ENCODE peak calls at places on chromosomes 4 and X, in eight cellular contexts. One of them, this sample, is unnamed.

GRCh38 chr4:22688236-22688635 is 4.5 kb upstream of the GBA3 start:
- DNase-seq in mammary epithelial cell: peak
- DNase-seq in lower lobe of right lung: no peak
- DNase-seq in SK-N-SH: no peak
- DNase-seq in CD8-positive, alpha-beta memory T cell: no peak
- DNase-seq in aorta: no peak
- DNase-seq in CD4-positive, alpha-beta memory T cell: no peak
- DNase-seq in astrocyte: peak
- DNase-seq in this sample: no peak

GRCh38 chr4:15451866-15452765 is 17.6 kb upstream of the CC2D2A start:
- DNase-seq in mammary epithelial cell: peak
- DNase-seq in lower lobe of right lung: no peak
- DNase-seq in SK-N-SH: no peak
- DNase-seq in CD8-positive, alpha-beta memory T cell: no peak
- DNase-seq in aorta: no peak
- DNase-seq in CD4-positive, alpha-beta memory T cell: no peak
- DNase-seq in astrocyte: peak
- DNase-seq in this sample: no peak

GRCh38 chrX:109585488-109585887 is 39.5 kb downstream of the KCNE5 start:
- DNase-seq in mammary epithelial cell: no peak
- DNase-seq in lower lobe of right lung: no peak
- DNase-seq in SK-N-SH: no peak
- DNase-seq in CD8-positive, alpha-beta memory T cell: no peak
- DNase-seq in aorta: no peak
- DNase-seq in CD4-positive, alpha-beta memory T cell: no peak
- DNase-seq in astrocyte: no peak
- DNase-seq in this sample: no peak

GRCh38 chrX:18252644-18253359 is 32.1 kb upstream of the BEND2 start:
- DNase-seq in mammary epithelial cell: no peak
- DNase-seq in lower lobe of right lung: no peak
- DNase-seq in SK-N-SH: no peak
- DNase-seq in CD8-positive, alpha-beta memory T cell: no peak
- DNase-seq in aorta: no peak
- DNase-seq in CD4-positive, alpha-beta memory T cell: no peak
- DNase-seq in astrocyte: no peak
- DNase-seq in this sample: no peak

GRCh38 chr4:114677346-114677979 is 78.9 kb downstream of the UGT8 start:
- DNase-seq in mammary epithelial cell: no peak
- DNase-seq in lower lobe of right lung: no peak
- DNase-seq in SK-N-SH: no peak
- DNase-seq in CD8-positive, alpha-beta memory T cell: no peak
- DNase-seq in aorta: no peak
- DNase-seq in CD4-positive, alpha-beta memory T cell: no peak
- DNase-seq in astrocyte: no peak
- DNase-seq in this sample: no peak

GRCh38 chr4:1564535-1565375 is 119.4 kb downstream of the FAM53A start:
- DNase-seq in mammary epithelial cell: no peak
- DNase-seq in lower lobe of right lung: no peak
- DNase-seq in SK-N-SH: no peak
- DNase-seq in CD8-positive, alpha-beta memory T cell: no peak
- DNase-seq in aorta: no peak
- DNase-seq in CD4-positive, alpha-beta memory T cell: no peak
- DNase-seq in astrocyte: no peak
- DNase-seq in this sample: no peak

GRCh38 chr4:91448668-91449330 is 855.0 kb upstream of the GRID2 start:
- DNase-seq in mammary epithelial cell: peak
- DNase-seq in lower lobe of right lung: no peak
- DNase-seq in SK-N-SH: no peak
- DNase-seq in CD8-positive, alpha-beta memory T cell: no peak
- DNase-seq in aorta: no peak
- DNase-seq in CD4-positive, alpha-beta memory T cell: no peak
- DNase-seq in astrocyte: peak
- DNase-seq in this sample: peak

GRCh38 chr4:71445819-71446218 is 107.0 kb downstream of the SLC4A4 start:
- DNase-seq in mammary epithelial cell: no peak
- DNase-seq in lower lobe of right lung: no peak
- DNase-seq in SK-N-SH: no peak
- DNase-seq in CD8-positive, alpha-beta memory T cell: no peak
- DNase-seq in aorta: no peak
- DNase-seq in CD4-positive, alpha-beta memory T cell: no peak
- DNase-seq in astrocyte: no peak
- DNase-seq in this sample: no peak

GRCh38 chrX:65589304-65589703 is 54.7 kb upstream of the LAS1L start:
- DNase-seq in mammary epithelial cell: no peak
- DNase-seq in lower lobe of right lung: no peak
- DNase-seq in SK-N-SH: no peak
- DNase-seq in CD8-positive, alpha-beta memory T cell: no peak
- DNase-seq in aorta: no peak
- DNase-seq in CD4-positive, alpha-beta memory T cell: no peak
- DNase-seq in astrocyte: no peak
- DNase-seq in this sample: no peak

GRCh38 chr4:22170353-22170752 is 221.8 kb upstream of the KCNIP4 start:
- DNase-seq in mammary epithelial cell: peak
- DNase-seq in lower lobe of right lung: no peak
- DNase-seq in SK-N-SH: no peak
- DNase-seq in CD8-positive, alpha-beta memory T cell: no peak
- DNase-seq in aorta: no peak
- DNase-seq in CD4-positive, alpha-beta memory T cell: no peak
- DNase-seq in astrocyte: peak
- DNase-seq in this sample: peak

GRCh38 chrX:121010218-121010617 is 24.7 kb upstream of the CT47A1 start:
- DNase-seq in mammary epithelial cell: no peak
- DNase-seq in lower lobe of right lung: no peak
- DNase-seq in SK-N-SH: no peak
- DNase-seq in CD8-positive, alpha-beta memory T cell: no peak
- DNase-seq in aorta: no peak
- DNase-seq in CD4-positive, alpha-beta memory T cell: no peak
- DNase-seq in astrocyte: peak
- DNase-seq in this sample: no peak

GRCh38 chr4:2799444-2799911 is 6.6 kb downstream of the SH3BP2 start:
- DNase-seq in mammary epithelial cell: no peak
- DNase-seq in lower lobe of right lung: peak
- DNase-seq in SK-N-SH: no peak
- DNase-seq in CD8-positive, alpha-beta memory T cell: no peak
- DNase-seq in aorta: peak
- DNase-seq in CD4-positive, alpha-beta memory T cell: no peak
- DNase-seq in astrocyte: no peak
- DNase-seq in this sample: no peak

GRCh38 chr4:140163029-140163810 is 9.2 kb upstream of the MAML3 start:
- DNase-seq in mammary epithelial cell: peak
- DNase-seq in lower lobe of right lung: no peak
- DNase-seq in SK-N-SH: no peak
- DNase-seq in CD8-positive, alpha-beta memory T cell: no peak
- DNase-seq in aorta: no peak
- DNase-seq in CD4-positive, alpha-beta memory T cell: no peak
- DNase-seq in astrocyte: peak
- DNase-seq in this sample: no peak
- H3K27ac ChIP-seq in mammary epithelial cell: peak
- H3K27ac ChIP-seq in lower lobe of right lung: no peak
- H3K27ac ChIP-seq in SK-N-SH: peak
- H3K27ac ChIP-seq in CD8-positive, alpha-beta memory T cell: no peak
- H3K27ac ChIP-seq in aorta: no peak
- H3K27ac ChIP-seq in CD4-positive, alpha-beta memory T cell: no peak
- H3K27ac ChIP-seq in astrocyte: peak
- H3K27ac ChIP-seq in this sample: no peak

GRCh38 chrX:30642642-30643041 is 10.6 kb upstream of the GK start:
- DNase-seq in mammary epithelial cell: no peak
- DNase-seq in lower lobe of right lung: no peak
- DNase-seq in SK-N-SH: no peak
- DNase-seq in CD8-positive, alpha-beta memory T cell: no peak
- DNase-seq in aorta: no peak
- DNase-seq in CD4-positive, alpha-beta memory T cell: no peak
- DNase-seq in astrocyte: no peak
- DNase-seq in this sample: no peak

GRCh38 chrX:30635630-30636029 is 17.6 kb upstream of the GK start:
- DNase-seq in mammary epithelial cell: no peak
- DNase-seq in lower lobe of right lung: no peak
- DNase-seq in SK-N-SH: peak
- DNase-seq in CD8-positive, alpha-beta memory T cell: no peak
- DNase-seq in aorta: no peak
- DNase-seq in CD4-positive, alpha-beta memory T cell: no peak
- DNase-seq in astrocyte: no peak
- DNase-seq in this sample: no peak

GRCh38 chrX:30643313-30643821 is 9.9 kb upstream of the GK start:
- DNase-seq in mammary epithelial cell: no peak
- DNase-seq in lower lobe of right lung: no peak
- DNase-seq in SK-N-SH: no peak
- DNase-seq in CD8-positive, alpha-beta memory T cell: no peak
- DNase-seq in aorta: no peak
- DNase-seq in CD4-positive, alpha-beta memory T cell: no peak
- DNase-seq in astrocyte: no peak
- DNase-seq in this sample: no peak

DNA sequence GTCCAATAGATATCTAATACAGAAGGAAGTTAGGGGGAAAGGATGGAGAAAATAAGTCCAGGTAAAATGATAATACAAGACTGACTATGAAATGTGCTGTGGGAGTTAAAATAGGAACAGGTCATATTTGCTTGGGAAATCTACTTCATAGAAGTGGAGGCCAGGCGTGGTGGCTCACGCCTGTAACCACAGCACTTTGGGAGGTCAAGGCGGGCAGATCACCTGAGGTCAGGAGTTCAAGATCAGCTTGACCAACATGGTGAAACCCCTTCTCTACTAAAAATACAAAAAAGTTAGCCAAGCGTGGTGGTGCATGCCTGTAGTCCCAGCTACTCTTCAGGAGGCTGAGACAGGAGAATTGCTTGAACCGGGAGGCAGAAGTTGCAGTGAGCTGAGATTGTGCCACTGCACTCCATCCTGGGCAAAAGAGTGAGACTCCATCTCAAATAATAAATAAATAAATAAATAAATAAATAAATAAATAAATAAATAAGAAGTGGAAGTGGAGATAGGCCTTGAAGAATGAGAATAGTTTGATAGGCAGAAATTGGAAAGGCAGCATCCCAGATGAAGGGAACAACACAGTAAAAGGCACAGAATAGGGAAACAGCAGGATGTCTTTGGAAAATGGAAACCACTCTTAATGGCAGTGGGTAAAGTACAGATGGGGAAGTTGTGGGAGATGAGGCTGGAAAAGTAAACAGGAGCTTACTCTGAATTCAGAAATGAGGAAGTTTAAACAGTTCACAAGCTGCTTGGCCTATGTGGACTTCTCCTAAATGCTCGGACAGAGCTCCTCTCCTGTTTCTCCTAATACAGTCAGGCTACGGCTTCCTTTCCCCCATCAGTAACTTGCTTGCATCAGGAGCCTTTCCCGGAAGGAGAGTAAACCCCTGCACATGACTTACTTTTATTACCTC is 15.1 kb upstream of the GK start:
- DNase-seq in mammary epithelial cell: no peak
- DNase-seq in lower lobe of right lung: no peak
- DNase-seq in SK-N-SH: no peak
- DNase-seq in CD8-positive, alpha-beta memory T cell: no peak
- DNase-seq in aorta: no peak
- DNase-seq in CD4-positive, alpha-beta memory T cell: no peak
- DNase-seq in astrocyte: no peak
- DNase-seq in this sample: no peak
- H3K27ac ChIP-seq in mammary epithelial cell: no peak
- H3K27ac ChIP-seq in lower lobe of right lung: no peak
- H3K27ac ChIP-seq in SK-N-SH: no peak
- H3K27ac ChIP-seq in CD8-positive, alpha-beta memory T cell: no peak
- H3K27ac ChIP-seq in aorta: no peak
- H3K27ac ChIP-seq in CD4-positive, alpha-beta memory T cell: no peak
- H3K27ac ChIP-seq in astrocyte: no peak
- H3K27ac ChIP-seq in this sample: no peak

GRCh38 chrX:153724252-153725038 is at the start of the genes ABCD1 and BCAP31:
- DNase-seq in mammary epithelial cell: peak
- DNase-seq in lower lobe of right lung: peak
- DNase-seq in SK-N-SH: peak
- DNase-seq in CD8-positive, alpha-beta memory T cell: peak
- DNase-seq in aorta: peak
- DNase-seq in CD4-positive, alpha-beta memory T cell: peak
- DNase-seq in astrocyte: peak
- DNase-seq in this sample: no peak

GRCh38 chrX:153723351-153724251 is 586 bp downstream of the BCAP31 start:
- DNase-seq in mammary epithelial cell: peak
- DNase-seq in lower lobe of right lung: peak
- DNase-seq in SK-N-SH: peak
- DNase-seq in CD8-positive, alpha-beta memory T cell: peak
- DNase-seq in aorta: peak
- DNase-seq in CD4-positive, alpha-beta memory T cell: peak
- DNase-seq in astrocyte: no peak
- DNase-seq in this sample: no peak

GRCh38 chrX:153726286-153727107 is 1.8 kb downstream of the ABCD1 start:
- DNase-seq in mammary epithelial cell: no peak
- DNase-seq in lower lobe of right lung: peak
- DNase-seq in SK-N-SH: peak
- DNase-seq in CD8-positive, alpha-beta memory T cell: peak
- DNase-seq in aorta: peak
- DNase-seq in CD4-positive, alpha-beta memory T cell: peak
- DNase-seq in astrocyte: peak
- DNase-seq in this sample: no peak

GRCh38 chrX:153725832-153726285 is 1.2 kb downstream of the ABCD1 start:
- DNase-seq in mammary epithelial cell: no peak
- DNase-seq in lower lobe of right lung: no peak
- DNase-seq in SK-N-SH: peak
- DNase-seq in CD8-positive, alpha-beta memory T cell: no peak
- DNase-seq in aorta: peak
- DNase-seq in CD4-positive, alpha-beta memory T cell: no peak
- DNase-seq in astrocyte: no peak
- DNase-seq in this sample: no peak

DNA sequence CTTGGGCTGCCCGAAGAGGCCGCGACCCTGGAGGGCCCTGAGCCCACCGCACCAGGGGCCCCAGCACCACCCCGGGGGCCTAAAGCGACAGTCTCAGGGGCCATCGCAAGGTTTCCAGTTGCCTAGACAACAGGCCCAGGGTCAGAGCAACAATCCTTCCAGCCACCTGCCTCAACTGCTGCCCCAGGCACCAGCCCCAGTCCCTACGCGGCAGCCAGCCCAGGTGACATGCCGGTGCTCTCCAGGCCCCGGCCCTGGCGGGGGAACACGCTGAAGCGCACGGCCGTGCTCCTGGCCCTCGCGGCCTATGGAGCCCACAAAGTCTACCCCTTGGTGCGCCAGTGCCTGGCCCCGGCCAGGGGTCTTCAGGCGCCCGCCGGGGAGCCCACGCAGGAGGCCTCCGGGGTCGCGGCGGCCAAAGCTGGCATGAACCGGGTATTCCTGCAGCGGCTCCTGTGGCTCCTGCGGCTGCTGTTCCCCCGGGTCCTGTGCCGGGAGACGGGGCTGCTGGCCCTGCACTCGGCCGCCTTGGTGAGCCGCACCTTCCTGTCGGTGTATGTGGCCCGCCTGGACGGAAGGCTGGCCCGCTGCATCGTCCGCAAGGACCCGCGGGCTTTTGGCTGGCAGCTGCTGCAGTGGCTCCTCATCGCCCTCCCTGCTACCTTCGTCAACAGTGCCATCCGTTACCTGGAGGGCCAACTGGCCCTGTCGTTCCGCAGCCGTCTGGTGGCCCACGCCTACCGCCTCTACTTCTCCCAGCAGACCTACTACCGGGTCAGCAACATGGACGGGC is 579 bp downstream of the ABCD1 start:
- DNase-seq in mammary epithelial cell: no peak
- DNase-seq in lower lobe of right lung: no peak
- DNase-seq in SK-N-SH: no peak
- DNase-seq in CD8-positive, alpha-beta memory T cell: no peak
- DNase-seq in aorta: no peak
- DNase-seq in CD4-positive, alpha-beta memory T cell: no peak
- DNase-seq in astrocyte: no peak
- DNase-seq in this sample: no peak
- H3K27ac ChIP-seq in mammary epithelial cell: no peak
- H3K27ac ChIP-seq in lower lobe of right lung: peak
- H3K27ac ChIP-seq in SK-N-SH: peak
- H3K27ac ChIP-seq in CD8-positive, alpha-beta memory T cell: peak
- H3K27ac ChIP-seq in aorta: no peak
- H3K27ac ChIP-seq in CD4-positive, alpha-beta memory T cell: peak
- H3K27ac ChIP-seq in astrocyte: peak
- H3K27ac ChIP-seq in this sample: peak

GRCh38 chr4:174192943-174193342 is 90.5 kb downstream of the FBXO8 start:
- DNase-seq in mammary epithelial cell: no peak
- DNase-seq in lower lobe of right lung: no peak
- DNase-seq in SK-N-SH: peak
- DNase-seq in CD8-positive, alpha-beta memory T cell: no peak
- DNase-seq in aorta: no peak
- DNase-seq in CD4-positive, alpha-beta memory T cell: no peak
- DNase-seq in astrocyte: no peak
- DNase-seq in this sample: no peak
- H3K27ac ChIP-seq in mammary epithelial cell: no peak
- H3K27ac ChIP-seq in lower lobe of right lung: no peak
- H3K27ac ChIP-seq in SK-N-SH: peak
- H3K27ac ChIP-seq in CD8-positive, alpha-beta memory T cell: no peak
- H3K27ac ChIP-seq in aorta: no peak
- H3K27ac ChIP-seq in CD4-positive, alpha-beta memory T cell: no peak
- H3K27ac ChIP-seq in astrocyte: no peak
- H3K27ac ChIP-seq in this sample: no peak